ENCODE peak calls at places on chromosomes 13 and 19, in seven cellular contexts. One of them, this sample, is unnamed.

GRCh38 chr19:1365964-1366695 is 17.6 kb upstream of the NDUFS7 start:
- DNase-seq in NCI-H446 treated with DMSO at 0.1 percent for 48 hours: no peak
- DNase-seq in T-helper 9 cell: no peak
- DNase-seq in AG10803: no peak
- DNase-seq in cerebellum: no peak
- DNase-seq in cardiac septum: no peak
- DNase-seq in EH: no peak
- DNase-seq in this sample: no peak

GRCh38 chr19:57850553-57851017 is 926 bp downstream of the ZNF587 start:
- DNase-seq in cardiac septum: no peak
- DNase-seq in NCI-H446 treated with DMSO at 0.1 percent for 48 hours: no peak
- DNase-seq in AG10803: peak; percentile 6
- DNase-seq in T-helper 9 cell: no peak
- DNase-seq in EH: peak; percentile 27
- DNase-seq in cerebellum: no peak
- DNase-seq in this sample: no peak

GRCh38 chr19:3632739-3633558 is 6.4 kb upstream of the CACTIN start:
- DNase-seq in NCI-H446 treated with DMSO at 0.1 percent for 48 hours: no peak
- DNase-seq in T-helper 9 cell: no peak
- DNase-seq in EH: no peak
- DNase-seq in AG10803: no peak
- DNase-seq in cerebellum: peak; percentile 38
- DNase-seq in cardiac septum: no peak
- DNase-seq in this sample: no peak

GRCh38 chr13:28161370-28161769 is 23.0 kb downstream of the PAN3 start:
- DNase-seq in T-helper 9 cell: no peak
- DNase-seq in AG10803: peak; percentile 30
- DNase-seq in EH: peak; percentile 70
- DNase-seq in cardiac septum: no peak
- DNase-seq in NCI-H446 treated with DMSO at 0.1 percent for 48 hours: no peak
- DNase-seq in cerebellum: no peak
- DNase-seq in this sample: no peak

GRCh38 chr13:24116103-24116502 is 44.4 kb upstream of the SPATA13 start:
- DNase-seq in AG10803: no peak
- DNase-seq in T-helper 9 cell: no peak
- DNase-seq in cardiac septum: no peak
- DNase-seq in EH: peak; percentile 7
- DNase-seq in NCI-H446 treated with DMSO at 0.1 percent for 48 hours: no peak
- DNase-seq in cerebellum: no peak
- DNase-seq in this sample: no peak

GRCh38 chr13:37806666-37807065 is 62.9 kb downstream of the TRPC4 start:
- DNase-seq in EH: no peak
- DNase-seq in NCI-H446 treated with DMSO at 0.1 percent for 48 hours: no peak
- DNase-seq in cerebellum: no peak
- DNase-seq in AG10803: no peak
- DNase-seq in T-helper 9 cell: no peak
- DNase-seq in cardiac septum: no peak
- DNase-seq in this sample: no peak

GRCh38 chr13:114173753-114174152 is 5.3 kb upstream of the CFAP97D2 start:
- DNase-seq in EH: peak; percentile 9
- DNase-seq in cardiac septum: no peak
- DNase-seq in cerebellum: no peak
- DNase-seq in AG10803: peak; percentile 8
- DNase-seq in NCI-H446 treated with DMSO at 0.1 percent for 48 hours: no peak
- DNase-seq in T-helper 9 cell: no peak
- DNase-seq in this sample: no peak

GRCh38 chr13:99834246-99834645 is 137.3 kb downstream of the ZIC5 start:
- DNase-seq in T-helper 9 cell: no peak
- DNase-seq in cardiac septum: no peak
- DNase-seq in cerebellum: no peak
- DNase-seq in AG10803: no peak
- DNase-seq in NCI-H446 treated with DMSO at 0.1 percent for 48 hours: no peak
- DNase-seq in EH: no peak
- DNase-seq in this sample: no peak

GRCh38 chr19:33194884-33195710 is 967 bp downstream of the LRP3 start:
- DNase-seq in EH: peak; percentile 65
- DNase-seq in AG10803: peak; percentile 53
- DNase-seq in T-helper 9 cell: no peak
- DNase-seq in cardiac septum: no peak
- DNase-seq in NCI-H446 treated with DMSO at 0.1 percent for 48 hours: no peak
- DNase-seq in cerebellum: peak; percentile 48
- DNase-seq in this sample: no peak

GRCh38 chr13:110231348-110232047 is 75.5 kb downstream of the COL4A1 start:
- DNase-seq in NCI-H446 treated with DMSO at 0.1 percent for 48 hours: no peak
- DNase-seq in AG10803: no peak
- DNase-seq in T-helper 9 cell: no peak
- DNase-seq in cerebellum: no peak
- DNase-seq in cardiac septum: no peak
- DNase-seq in EH: no peak
- DNase-seq in this sample: no peak

GRCh38 chr13:108077284-108077683 is 138.1 kb downstream of the LIG4 start:
- DNase-seq in cerebellum: no peak
- DNase-seq in NCI-H446 treated with DMSO at 0.1 percent for 48 hours: no peak
- DNase-seq in cardiac septum: no peak
- DNase-seq in T-helper 9 cell: no peak
- DNase-seq in EH: no peak
- DNase-seq in AG10803: no peak
- DNase-seq in this sample: no peak

GRCh38 chr19:48403606-48404005 is 10.1 kb downstream of the GRIN2D start:
- DNase-seq in EH: peak; percentile 83
- DNase-seq in cardiac septum: no peak
- DNase-seq in AG10803: peak; percentile 55
- DNase-seq in cerebellum: peak; percentile 56
- DNase-seq in T-helper 9 cell: no peak
- DNase-seq in NCI-H446 treated with DMSO at 0.1 percent for 48 hours: no peak
- DNase-seq in this sample: peak; percentile 63

GRCh38 chr13:80988752-80989151 is 647.8 kb upstream of the SPRY2 start:
- DNase-seq in cerebellum: no peak
- DNase-seq in cardiac septum: no peak
- DNase-seq in EH: no peak
- DNase-seq in AG10803: no peak
- DNase-seq in T-helper 9 cell: no peak
- DNase-seq in NCI-H446 treated with DMSO at 0.1 percent for 48 hours: no peak
- DNase-seq in this sample: no peak

GRCh38 chr19:7869453-7869909 is 4.7 kb downstream of the PRR36 start:
- DNase-seq in T-helper 9 cell: peak; percentile 82
- DNase-seq in EH: peak; percentile 62
- DNase-seq in cerebellum: peak; percentile 68
- DNase-seq in NCI-H446 treated with DMSO at 0.1 percent for 48 hours: no peak
- DNase-seq in AG10803: no peak
- DNase-seq in cardiac septum: no peak
- DNase-seq in this sample: no peak

GRCh38 chr19:4492337-4493103 is 20.4 kb downstream of the HDGFL2 start:
- DNase-seq in cardiac septum: no peak
- DNase-seq in NCI-H446 treated with DMSO at 0.1 percent for 48 hours: no peak
- DNase-seq in cerebellum: no peak
- DNase-seq in EH: no peak
- DNase-seq in AG10803: no peak
- DNase-seq in T-helper 9 cell: no peak
- DNase-seq in this sample: no peak

GRCh38 chr13:76884571-76885202 is 1.5 kb downstream of the KCTD12 start:
- DNase-seq in cerebellum: peak; percentile 8
- DNase-seq in cardiac septum: no peak
- DNase-seq in T-helper 9 cell: no peak
- DNase-seq in NCI-H446 treated with DMSO at 0.1 percent for 48 hours: no peak
- DNase-seq in AG10803: peak; percentile 35
- DNase-seq in EH: peak; percentile 19
- DNase-seq in this sample: no peak

GRCh38 chr13:32142956-32143375 is 111.4 kb downstream of the FRY start:
- DNase-seq in AG10803: peak; percentile 90
- DNase-seq in cardiac septum: no peak
- DNase-seq in cerebellum: no peak
- DNase-seq in NCI-H446 treated with DMSO at 0.1 percent for 48 hours: no peak
- DNase-seq in EH: peak; percentile 86
- DNase-seq in T-helper 9 cell: no peak
- DNase-seq in this sample: no peak